ENCODE peak calls at places on chromosomes 2 and 18, in eight cellular contexts. S, C, R, W, J, P, Y and V are unnamed samples.

GRCh38 chr2:190343500-190344274 is at the start of gene INPP1:
- DNase-seq in S (peak), Y (peak), C (peak), R (peak), P (peak), W (peak), J (peak), V (peak)

GRCh38 chr2:240794178-240794721 is 25.8 kb downstream of the KIF1A start:
- DNase-seq in S (no peak), C (peak), Y (no peak), J (peak), P (no peak), R (no peak), W (no peak), V (no peak)

GRCh38 chr2:140683658-140684057 is 1447.2 kb downstream of the LRP1B start:
- DNase-seq in C (no peak), S (no peak), R (no peak), W (no peak), P (no peak), J (no peak), Y (no peak), V (no peak)

GRCh38 chr2:227016894-227017293 is 147.1 kb downstream of the COL4A4 start:
- DNase-seq in S (no peak), P (no peak), J (no peak), W (no peak), C (no peak), R (no peak), Y (no peak), V (no peak)

GRCh38 chr18:46297621-46298020 is 193.4 kb downstream of the HAUS1 start:
- DNase-seq in C (no peak), Y (no peak), R (no peak), P (no peak), J (no peak), S (no peak), W (no peak), V (no peak)

GRCh38 chr2:223563462-223563861 is 38.7 kb downstream of the SCG2 start:
- DNase-seq in J (no peak), P (peak), R (no peak), S (no peak), Y (no peak), W (no peak), C (no peak), V (no peak)

GRCh38 chr2:222241471-222241870 is 57.3 kb downstream of the PAX3 start:
- DNase-seq in Y (no peak), C (no peak), J (no peak), S (no peak), R (no peak), W (no peak), P (no peak), V (no peak)

GRCh38 chr2:159557437-159558034 is 58.8 kb downstream of the BAZ2B start:
- DNase-seq in W (no peak), Y (no peak), R (no peak), S (no peak), C (no peak), P (no peak), J (no peak), V (no peak)

GRCh38 chr2:64453710-64454315 is at the start of gene LGALSL:
- DNase-seq in R (no peak), P (peak), W (peak), S (peak), J (peak), C (peak), Y (peak), V (peak)

GRCh38 chr2:209208211-209208610 is 215.6 kb upstream of the MAP2 start:
- DNase-seq in Y (peak), W (no peak), R (no peak), S (no peak), P (peak), J (peak), C (no peak), V (no peak)

DNA sequence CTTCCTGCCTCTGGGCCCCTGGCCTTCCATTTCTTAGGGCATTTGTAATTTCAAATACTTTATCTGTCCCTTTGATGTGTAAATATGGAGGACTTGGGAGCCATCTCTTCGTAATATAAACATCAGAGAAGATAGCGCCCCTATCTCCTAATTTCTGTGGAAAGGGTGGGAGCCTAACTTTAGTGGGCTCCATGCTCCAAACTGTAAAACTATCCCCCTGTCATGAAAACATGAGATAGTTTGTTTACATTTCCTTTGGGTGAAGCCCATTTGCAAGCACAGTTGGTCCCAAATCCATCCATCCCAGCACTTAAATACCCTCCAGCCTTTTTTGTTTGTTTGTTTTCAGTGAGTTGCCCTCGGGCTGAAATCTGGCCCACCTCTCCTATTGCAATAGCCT is 782.6 kb upstream of the FSHR start:
- DNase-seq in Y (no peak), S (no peak), J (no peak), P (no peak), C (no peak), R (no peak), W (no peak), V (no peak)
- TF ChIP-seq CTCF in Y (no peak), S (no peak), J (no peak), P (no peak), C (no peak), R (no peak), W (no peak), V (no peak)

GRCh38 chr18:56799756-56800155 is 148.6 kb downstream of the WDR7 start:
- DNase-seq in P (peak), W (no peak), R (no peak), Y (no peak), J (no peak), S (no peak), C (no peak), V (no peak)
- TF ChIP-seq CTCF in P (no peak), W (no peak), R (no peak), Y (no peak), J (no peak), S (no peak), C (no peak), V (no peak)

DNA sequence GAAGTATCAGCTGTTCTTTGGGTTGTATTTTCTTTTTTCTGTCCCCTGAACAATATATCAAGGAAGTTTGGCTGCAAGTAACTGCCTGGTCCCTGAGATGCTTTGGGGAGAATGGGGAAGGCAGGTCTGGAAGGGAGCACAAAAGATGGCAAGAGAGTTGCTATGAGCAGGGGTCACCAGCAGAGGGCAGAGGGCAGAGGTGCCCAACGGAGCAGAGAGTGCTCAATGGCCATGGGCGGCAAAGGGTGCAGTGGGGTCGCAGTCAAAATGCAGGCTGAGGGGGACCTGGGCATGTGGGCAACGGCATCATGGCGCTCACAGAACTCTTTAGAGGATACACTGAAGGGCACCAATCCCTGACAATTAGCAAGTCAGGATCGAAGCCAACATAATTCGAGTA is 107.7 kb upstream of the ATP8B1 start:
- DNase-seq in C (no peak), W (no peak), P (no peak), J (no peak), S (no peak), Y (no peak), R (no peak), V (no peak)
- TF ChIP-seq CTCF in C (no peak), W (no peak), P (peak), J (peak), S (no peak), Y (no peak), R (no peak), V (no peak)

GRCh38 chr2:100562613-100563406 is at the start of gene PDCL3:
- DNase-seq in P (peak), W (peak), R (peak), S (peak), Y (peak), C (peak), J (peak), V (peak)
- TF ChIP-seq CTCF in P (no peak), W (no peak), R (no peak), S (no peak), Y (no peak), C (no peak), J (peak), V (no peak)

DNA sequence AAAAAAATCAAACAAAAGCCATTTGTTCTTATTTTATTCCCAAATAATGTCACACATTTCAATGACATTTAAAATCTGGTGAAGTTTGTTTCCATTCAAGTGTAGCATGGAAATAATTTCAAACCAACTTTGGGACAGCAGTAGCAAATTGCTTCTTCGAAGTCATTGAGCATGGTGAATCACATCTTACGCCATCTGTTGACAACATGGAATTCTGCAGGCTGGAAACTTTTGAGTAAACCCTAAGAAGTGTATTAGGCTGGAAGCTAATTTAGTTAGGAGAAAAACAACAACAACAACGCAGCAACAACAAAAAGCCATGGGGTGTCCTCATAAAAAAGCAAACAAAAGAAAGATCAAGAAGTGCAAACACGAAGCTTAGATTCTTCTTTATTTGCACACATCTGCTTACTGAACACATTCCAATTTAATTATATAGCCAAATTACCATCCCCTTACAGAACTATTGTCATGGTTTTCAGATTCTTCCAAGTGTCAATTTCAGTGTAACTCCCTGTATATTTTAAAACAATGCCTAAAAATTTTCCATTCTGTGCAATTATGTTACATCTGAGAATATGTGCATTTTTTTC is 659.0 kb upstream of the CDH7 start:
- DNase-seq in S (no peak), Y (no peak), C (no peak), R (no peak), W (no peak), P (peak), J (no peak), V (no peak)
- TF ChIP-seq CTCF in S (no peak), Y (peak), C (no peak), R (no peak), W (peak), P (peak), J (peak), V (peak)

DNA sequence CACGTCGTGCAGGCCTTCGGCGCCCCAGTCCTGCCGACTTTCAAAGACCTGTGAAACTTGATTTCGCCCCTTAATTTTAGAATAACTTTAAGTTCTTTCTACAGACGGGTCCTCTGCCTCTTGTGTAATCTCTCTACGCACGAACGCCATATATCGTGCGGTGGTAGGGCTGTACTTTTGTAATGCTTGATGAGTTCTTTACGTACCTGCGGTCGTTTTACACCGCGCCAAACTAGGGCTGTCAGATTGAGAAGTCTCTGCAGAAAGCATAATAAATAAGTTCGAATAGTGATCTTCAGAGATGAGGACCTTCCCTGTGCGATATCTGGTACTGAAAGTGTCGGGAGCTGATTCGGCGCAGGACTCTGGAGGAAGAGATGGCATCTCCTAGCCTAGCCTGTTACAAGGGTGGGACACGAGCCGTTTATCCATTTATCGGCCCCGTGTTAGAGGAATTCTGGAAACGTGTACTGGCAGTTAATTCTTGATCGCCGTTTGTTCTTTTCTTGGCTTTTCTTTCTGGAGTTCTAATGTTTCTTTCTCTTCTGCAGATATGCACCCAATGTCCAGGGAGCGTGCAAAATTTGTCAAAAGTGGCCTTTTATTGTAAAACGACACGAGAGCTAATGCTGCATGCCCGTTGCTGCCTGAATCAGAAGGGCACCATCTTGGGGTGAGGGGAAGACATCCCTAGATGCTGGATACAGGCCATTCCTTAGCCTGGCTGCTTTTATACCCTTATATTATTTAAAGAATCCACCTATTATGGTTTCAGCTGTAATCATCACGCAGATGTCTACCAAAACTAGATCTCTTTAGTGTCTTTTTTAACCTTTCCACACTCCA is 781 bp upstream of the SLC5A6 start:
- DNase-seq in Y (no peak), W (no peak), R (no peak), C (peak), S (no peak), J (no peak), P (peak), V (no peak)
- TF ChIP-seq CTCF in Y (no peak), W (no peak), R (no peak), C (no peak), S (no peak), J (no peak), P (no peak), V (no peak)

GRCh38 chr18:32670727-32671126 is 102.1 kb downstream of the KLHL14 start:
- DNase-seq in P (no peak), Y (no peak), S (no peak), W (no peak), R (no peak), C (no peak), J (no peak), V (no peak)

GRCh38 chr18:32674491-32674890 is 98.3 kb downstream of the KLHL14 start:
- DNase-seq in C (no peak), P (no peak), J (no peak), S (no peak), W (no peak), R (no peak), Y (no peak), V (no peak)

GRCh38 chr18:32669549-32670165 is 103.2 kb downstream of the KLHL14 start:
- DNase-seq in R (no peak), Y (no peak), W (no peak), S (no peak), P (no peak), C (no peak), J (no peak), V (no peak)
- TF ChIP-seq CTCF in R (no peak), Y (no peak), W (no peak), S (no peak), P (no peak), C (no peak), J (no peak), V (peak)

DNA sequence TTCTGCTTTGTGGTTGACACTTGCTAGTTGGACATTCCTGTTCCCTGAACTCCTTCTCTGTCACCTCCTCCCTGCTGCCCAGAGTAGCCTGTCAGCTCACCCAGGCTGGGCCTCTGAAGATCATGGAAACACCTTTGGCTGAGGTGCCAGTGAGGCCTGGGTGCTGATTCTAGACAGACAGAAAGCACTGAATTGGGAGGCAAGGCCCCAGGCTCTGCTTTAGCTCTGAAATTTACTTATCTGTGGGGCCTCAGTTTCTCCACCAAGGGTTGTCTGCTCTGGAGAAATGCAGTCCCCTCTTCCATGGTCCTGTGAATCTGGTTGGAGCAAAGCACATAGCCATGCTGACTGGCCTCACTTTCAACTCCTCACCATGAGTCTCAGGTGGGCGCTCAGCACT is 104.6 kb upstream of the SIX3 start:
- DNase-seq in S (no peak), W (no peak), Y (no peak), R (no peak), C (no peak), P (no peak), J (no peak), V (no peak)
- TF ChIP-seq CTCF in S (no peak), W (no peak), Y (no peak), R (no peak), C (no peak), P (no peak), J (no peak), V (no peak)

DNA sequence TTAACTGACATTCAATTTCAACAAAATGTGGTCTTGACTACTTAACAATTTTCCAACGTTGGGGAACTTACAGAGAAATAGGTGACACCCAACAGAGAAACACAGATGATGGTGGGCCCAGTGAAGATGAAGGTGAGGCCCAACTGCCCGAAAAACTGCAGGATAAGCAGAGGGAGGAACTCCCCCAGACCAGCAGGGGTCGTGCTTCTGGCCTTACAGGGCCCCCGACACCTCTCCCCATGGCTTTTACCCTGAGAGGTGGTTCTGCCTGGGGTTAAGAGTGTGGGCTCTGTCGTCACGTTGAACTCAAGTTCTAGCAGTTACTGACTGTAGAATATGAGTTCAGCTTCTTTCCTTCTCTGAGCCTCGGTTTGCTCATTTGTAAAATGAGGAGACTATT is 119.5 kb upstream of the SMIM21 start:
- DNase-seq in W (no peak), J (no peak), C (no peak), P (no peak), R (no peak), S (no peak), Y (no peak), V (no peak)
- TF ChIP-seq CTCF in W (no peak), J (no peak), C (no peak), P (no peak), R (no peak), S (no peak), Y (no peak), V (no peak)